ENCODE peak calls at places on chromosome 1, in seven cellular contexts. One of them, this sample, is unnamed.

GRCh38 chr1:92070892-92071291 is 4.3 kb downstream of the SETSIP start:
- DNase-seq in IMR-90: no peak
- DNase-seq in neuronal stem cell: no peak
- DNase-seq in trophoblast cell: no peak
- DNase-seq in H9: no peak
- DNase-seq in H1: no peak
- DNase-seq in mesendoderm: no peak
- DNase-seq in this sample: no peak

GRCh38 chr1:36384542-36385409 is 948 bp downstream of the STK40 start:
- DNase-seq in IMR-90: no peak
- DNase-seq in neuronal stem cell: no peak
- DNase-seq in trophoblast cell: peak
- DNase-seq in H9: peak
- DNase-seq in H1: no peak
- DNase-seq in mesendoderm: peak
- DNase-seq in this sample: peak

GRCh38 chr1:74534241-74534640 is 21.8 kb upstream of the LRRC53 start:
- DNase-seq in IMR-90: no peak
- DNase-seq in neuronal stem cell: no peak
- DNase-seq in trophoblast cell: no peak
- DNase-seq in H9: no peak
- DNase-seq in H1: no peak
- DNase-seq in mesendoderm: no peak
- DNase-seq in this sample: no peak

GRCh38 chr1:227780101-227781044 is 35.1 kb upstream of the PRSS38 start:
- DNase-seq in IMR-90: no peak
- DNase-seq in neuronal stem cell: no peak
- DNase-seq in trophoblast cell: no peak
- DNase-seq in H9: peak
- DNase-seq in H1: no peak
- DNase-seq in mesendoderm: no peak
- DNase-seq in this sample: no peak

GRCh38 chr1:188433428-188433827 is 1604.7 kb downstream of the PLA2G4A start:
- DNase-seq in IMR-90: peak
- DNase-seq in neuronal stem cell: no peak
- DNase-seq in trophoblast cell: peak
- DNase-seq in H9: no peak
- DNase-seq in H1: no peak
- DNase-seq in mesendoderm: peak
- DNase-seq in this sample: peak

GRCh38 chr1:73674945-73675561 is 522.9 kb downstream of the LRRIQ3 start:
- DNase-seq in IMR-90: no peak
- DNase-seq in neuronal stem cell: no peak
- DNase-seq in trophoblast cell: no peak
- DNase-seq in H9: no peak
- DNase-seq in H1: no peak
- DNase-seq in mesendoderm: peak
- DNase-seq in this sample: peak

GRCh38 chr1:111989531-111990025 is at the start of gene KCND3:
- DNase-seq in IMR-90: peak
- DNase-seq in neuronal stem cell: peak
- DNase-seq in trophoblast cell: no peak
- DNase-seq in H9: no peak
- DNase-seq in H1: no peak
- DNase-seq in mesendoderm: peak
- DNase-seq in this sample: peak

GRCh38 chr1:8325771-8326170 is 7.9 kb downstream of the SLC45A1 start:
- DNase-seq in IMR-90: no peak
- DNase-seq in neuronal stem cell: no peak
- DNase-seq in trophoblast cell: no peak
- DNase-seq in H9: no peak
- DNase-seq in H1: no peak
- DNase-seq in mesendoderm: no peak
- DNase-seq in this sample: no peak

GRCh38 chr1:247378334-247379073 is 37.5 kb upstream of the NLRP3 start:
- DNase-seq in IMR-90: no peak
- DNase-seq in neuronal stem cell: no peak
- DNase-seq in trophoblast cell: no peak
- DNase-seq in H9: no peak
- DNase-seq in H1: no peak
- DNase-seq in mesendoderm: no peak
- DNase-seq in this sample: no peak

GRCh38 chr1:233859446-233859845 is 45.0 kb upstream of the SLC35F3 start:
- DNase-seq in IMR-90: no peak
- DNase-seq in neuronal stem cell: no peak
- DNase-seq in trophoblast cell: no peak
- DNase-seq in H9: no peak
- DNase-seq in H1: no peak
- DNase-seq in mesendoderm: peak
- DNase-seq in this sample: no peak

GRCh38 chr1:168341576-168341975 is 60.9 kb downstream of the TBX19 start:
- DNase-seq in IMR-90: peak
- DNase-seq in neuronal stem cell: no peak
- DNase-seq in trophoblast cell: no peak
- DNase-seq in H9: no peak
- DNase-seq in H1: no peak
- DNase-seq in mesendoderm: no peak
- DNase-seq in this sample: no peak

GRCh38 chr1:41537788-41538351 is 53.4 kb upstream of the EDN2 start:
- DNase-seq in IMR-90: peak
- DNase-seq in neuronal stem cell: no peak
- DNase-seq in trophoblast cell: no peak
- DNase-seq in H9: no peak
- DNase-seq in H1: no peak
- DNase-seq in mesendoderm: no peak
- DNase-seq in this sample: peak

GRCh38 chr1:206006946-206007345 is 3.8 kb upstream of the RAB7B start:
- DNase-seq in IMR-90: no peak
- DNase-seq in neuronal stem cell: no peak
- DNase-seq in trophoblast cell: no peak
- DNase-seq in H9: no peak
- DNase-seq in H1: no peak
- DNase-seq in mesendoderm: no peak
- DNase-seq in this sample: no peak

GRCh38 chr1:6891781-6892579 is 106.7 kb downstream of the CAMTA1 start:
- DNase-seq in IMR-90: no peak
- DNase-seq in neuronal stem cell: no peak
- DNase-seq in trophoblast cell: peak
- DNase-seq in H9: no peak
- DNase-seq in H1: no peak
- DNase-seq in mesendoderm: peak
- DNase-seq in this sample: peak

GRCh38 chr1:218686258-218686657 is 341.1 kb downstream of the TGFB2 start:
- DNase-seq in IMR-90: peak
- DNase-seq in neuronal stem cell: no peak
- DNase-seq in trophoblast cell: no peak
- DNase-seq in H9: no peak
- DNase-seq in H1: no peak
- DNase-seq in mesendoderm: no peak
- DNase-seq in this sample: peak

GRCh38 chr1:10515627-10516026 is 40.9 kb downstream of the PEX14 start:
- DNase-seq in IMR-90: no peak
- DNase-seq in neuronal stem cell: no peak
- DNase-seq in trophoblast cell: no peak
- DNase-seq in H9: no peak
- DNase-seq in H1: no peak
- DNase-seq in mesendoderm: no peak
- DNase-seq in this sample: no peak

GRCh38 chr1:151968791-151969399 is 24.8 kb downstream of the S100A10 start:
- DNase-seq in IMR-90: no peak
- DNase-seq in neuronal stem cell: no peak
- DNase-seq in trophoblast cell: no peak
- DNase-seq in H9: no peak
- DNase-seq in H1: no peak
- DNase-seq in mesendoderm: no peak
- DNase-seq in this sample: no peak

GRCh38 chr1:15681346-15682290 is 2.5 kb upstream of the PLEKHM2 start:
- DNase-seq in IMR-90: no peak
- DNase-seq in neuronal stem cell: no peak
- DNase-seq in trophoblast cell: peak
- DNase-seq in H9: no peak
- DNase-seq in H1: no peak
- DNase-seq in mesendoderm: no peak
- DNase-seq in this sample: no peak

GRCh38 chr1:34500451-34500850 is 254.4 kb upstream of the GJB5 start:
- DNase-seq in IMR-90: no peak
- DNase-seq in neuronal stem cell: peak
- DNase-seq in trophoblast cell: no peak
- DNase-seq in H9: peak
- DNase-seq in H1: no peak
- DNase-seq in mesendoderm: peak
- DNase-seq in this sample: no peak

GRCh38 chr1:55217226-55217996 is 2.2 kb upstream of the USP24 start:
- DNase-seq in IMR-90: no peak
- DNase-seq in neuronal stem cell: no peak
- DNase-seq in trophoblast cell: no peak
- DNase-seq in H9: no peak
- DNase-seq in H1: no peak
- DNase-seq in mesendoderm: no peak
- DNase-seq in this sample: no peak

GRCh38 chr1:200590001-200590400 is 30.6 kb downstream of the KIF14 start:
- DNase-seq in IMR-90: no peak
- DNase-seq in neuronal stem cell: no peak
- DNase-seq in trophoblast cell: no peak
- DNase-seq in H9: no peak
- DNase-seq in H1: no peak
- DNase-seq in mesendoderm: no peak
- DNase-seq in this sample: no peak

DNA sequence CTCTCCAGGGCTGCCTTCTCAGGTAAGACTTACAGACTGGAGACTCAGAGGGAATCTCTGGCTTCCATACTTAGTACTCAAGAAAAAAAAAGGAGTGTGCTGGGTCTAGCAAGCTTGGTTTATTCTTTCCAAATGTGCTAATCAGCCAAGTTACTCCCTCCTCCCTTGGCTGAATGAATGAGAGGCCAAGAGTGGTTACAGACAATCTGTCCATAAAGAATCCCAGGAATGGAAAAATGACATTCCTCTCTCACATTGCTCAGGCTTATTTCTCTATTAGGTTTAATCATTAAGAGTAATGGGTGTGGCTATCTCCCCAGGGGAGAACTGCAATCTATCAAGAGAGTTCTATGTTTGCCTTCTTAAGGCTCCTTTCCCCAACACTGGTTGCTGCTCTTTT is 547.3 kb upstream of the PLXNA2 start:
- DNase-seq in IMR-90: no peak
- DNase-seq in neuronal stem cell: no peak
- DNase-seq in trophoblast cell: no peak
- DNase-seq in H9: no peak
- DNase-seq in H1: no peak
- DNase-seq in mesendoderm: peak
- DNase-seq in this sample: no peak
- H3K18ac ChIP-seq in IMR-90: no peak
- H3K18ac ChIP-seq in neuronal stem cell: no peak
- H3K18ac ChIP-seq in trophoblast cell: no peak
- H3K18ac ChIP-seq in H9: no peak
- H3K18ac ChIP-seq in H1: no peak
- H3K18ac ChIP-seq in mesendoderm: no peak
- H3K18ac ChIP-seq in this sample: no peak

GRCh38 chr1:79704067-79704466 is 697.5 kb upstream of the ADGRL4 start:
- DNase-seq in IMR-90: no peak
- DNase-seq in neuronal stem cell: no peak
- DNase-seq in trophoblast cell: no peak
- DNase-seq in H9: no peak
- DNase-seq in H1: no peak
- DNase-seq in mesendoderm: no peak
- DNase-seq in this sample: no peak
- H3K18ac ChIP-seq in IMR-90: no peak
- H3K18ac ChIP-seq in neuronal stem cell: no peak
- H3K18ac ChIP-seq in trophoblast cell: no peak
- H3K18ac ChIP-seq in H9: no peak
- H3K18ac ChIP-seq in H1: no peak
- H3K18ac ChIP-seq in mesendoderm: peak
- H3K18ac ChIP-seq in this sample: no peak

DNA sequence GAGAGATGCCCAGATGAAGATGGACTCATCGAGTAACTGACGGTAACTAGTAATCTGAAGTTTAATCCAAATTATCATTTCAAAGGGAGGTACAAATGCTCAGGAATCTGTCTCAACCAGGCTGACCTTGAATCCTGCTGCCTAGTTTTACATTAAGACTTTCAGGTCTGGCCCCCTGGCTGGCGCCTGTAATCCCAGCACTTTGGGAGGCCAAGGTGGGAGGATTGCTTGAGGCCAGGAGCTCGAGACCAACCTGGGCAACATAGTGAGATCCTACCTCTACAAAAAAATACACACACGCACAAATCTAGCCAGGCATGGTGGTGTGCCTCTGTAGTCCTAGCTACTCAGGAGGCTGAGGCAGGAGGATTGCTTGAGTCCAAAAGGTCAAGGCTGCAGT is 95.7 kb upstream of the AKT3 start:
- DNase-seq in IMR-90: no peak
- DNase-seq in neuronal stem cell: no peak
- DNase-seq in trophoblast cell: no peak
- DNase-seq in H9: no peak
- DNase-seq in H1: no peak
- DNase-seq in mesendoderm: no peak
- DNase-seq in this sample: no peak
- H3K18ac ChIP-seq in IMR-90: no peak
- H3K18ac ChIP-seq in neuronal stem cell: no peak
- H3K18ac ChIP-seq in trophoblast cell: no peak
- H3K18ac ChIP-seq in H9: no peak
- H3K18ac ChIP-seq in H1: no peak
- H3K18ac ChIP-seq in mesendoderm: no peak
- H3K18ac ChIP-seq in this sample: no peak

GRCh38 chr1:162326559-162326958 is 50.1 kb downstream of the SPATA46 start:
- DNase-seq in IMR-90: no peak
- DNase-seq in neuronal stem cell: no peak
- DNase-seq in trophoblast cell: no peak
- DNase-seq in H9: no peak
- DNase-seq in H1: no peak
- DNase-seq in mesendoderm: no peak
- DNase-seq in this sample: no peak

GRCh38 chr1:162324391-162324790 is 52.3 kb downstream of the SPATA46 start:
- DNase-seq in IMR-90: no peak
- DNase-seq in neuronal stem cell: no peak
- DNase-seq in trophoblast cell: no peak
- DNase-seq in H9: no peak
- DNase-seq in H1: no peak
- DNase-seq in mesendoderm: no peak
- DNase-seq in this sample: no peak

GRCh38 chr1:162327144-162327790 is 49.4 kb downstream of the SPATA46 start:
- DNase-seq in IMR-90: no peak
- DNase-seq in neuronal stem cell: no peak
- DNase-seq in trophoblast cell: no peak
- DNase-seq in H9: no peak
- DNase-seq in H1: no peak
- DNase-seq in mesendoderm: no peak
- DNase-seq in this sample: no peak

GRCh38 chr1:162327791-162328165 is 48.9 kb downstream of the SPATA46 start:
- DNase-seq in IMR-90: no peak
- DNase-seq in neuronal stem cell: no peak
- DNase-seq in trophoblast cell: no peak
- DNase-seq in H9: no peak
- DNase-seq in H1: no peak
- DNase-seq in mesendoderm: no peak
- DNase-seq in this sample: no peak

DNA sequence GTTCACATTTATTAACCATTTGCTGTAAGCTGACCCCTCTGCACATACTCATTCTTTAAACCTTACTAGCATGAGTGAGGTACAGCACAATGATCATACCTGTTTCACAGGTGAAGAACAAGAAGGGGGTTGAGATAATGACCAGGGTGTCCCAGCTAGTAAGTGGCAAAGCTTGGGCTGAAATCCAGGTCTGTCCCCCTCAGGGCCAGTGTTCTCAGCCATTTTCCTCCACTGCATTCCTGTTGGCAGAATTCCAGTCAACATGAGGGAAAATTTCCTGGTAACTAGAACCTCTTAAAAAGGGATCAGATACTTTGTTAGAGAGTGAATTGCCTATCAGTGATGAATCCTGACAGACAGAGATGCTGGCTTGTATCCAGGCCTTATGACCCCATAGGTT is 48.1 kb downstream of the SPATA46 start:
- DNase-seq in IMR-90: no peak
- DNase-seq in neuronal stem cell: no peak
- DNase-seq in trophoblast cell: no peak
- DNase-seq in H9: no peak
- DNase-seq in H1: no peak
- DNase-seq in mesendoderm: no peak
- DNase-seq in this sample: no peak
- H3K18ac ChIP-seq in IMR-90: no peak
- H3K18ac ChIP-seq in neuronal stem cell: no peak
- H3K18ac ChIP-seq in trophoblast cell: no peak
- H3K18ac ChIP-seq in H9: no peak
- H3K18ac ChIP-seq in H1: no peak
- H3K18ac ChIP-seq in mesendoderm: no peak
- H3K18ac ChIP-seq in this sample: no peak

This sample was measured in mesenchymal stem cell.